ENCODE peak calls at places on chromosome 14, in five cellular contexts. T, C, J, X and O are unnamed samples.

GRCh38 chr14:78070344-78070743 is 99.8 kb upstream of the NRXN3 start:
- DNase-seq in T (no peak), C (no peak), J (no peak), X (no peak), O (no peak)

GRCh38 chr14:68594737-68595380 is 198.0 kb downstream of the ZFP36L1 start:
- DNase-seq in T (no peak), C (no peak), J (no peak), X (no peak), O (no peak)

GRCh38 chr14:77039285-77040058 is 11.0 kb upstream of the IRF2BPL start:
- DNase-seq in T (no peak), C (no peak), J (no peak), X (peak), O (no peak)

GRCh38 chr14:57009585-57010515 is 199.6 kb upstream of the OTX2 start:
- DNase-seq in T (peak), C (no peak), J (no peak), X (peak), O (no peak)

GRCh38 chr14:61655777-61656176 is 39.5 kb upstream of the HIF1A start:
- DNase-seq in T (no peak), C (no peak), J (no peak), X (no peak), O (no peak)

GRCh38 chr14:23727566-23728335 is 91.6 kb downstream of the DHRS2 start:
- DNase-seq in T (peak), C (no peak), J (no peak), X (peak), O (no peak)

GRCh38 chr14:51479584-51480305 is 172.0 kb upstream of the FRMD6 start:
- DNase-seq in T (peak), C (peak), J (no peak), X (no peak), O (no peak)

GRCh38 chr14:23522643-23523198 is 28.8 kb downstream of the ZFHX2 start:
- DNase-seq in T (no peak), C (no peak), J (no peak), X (no peak), O (no peak)

GRCh38 chr14:54920052-54920451 is 17.4 kb upstream of the GCH1 start:
- DNase-seq in T (no peak), C (no peak), J (peak), X (no peak), O (no peak)

GRCh38 chr14:64649383-64649998 is 54.7 kb upstream of the PLEKHG3 start:
- DNase-seq in T (peak), C (no peak), J (peak), X (no peak), O (no peak)

GRCh38 chr14:69629225-69630127 is 18.1 kb downstream of the SUSD6 start:
- DNase-seq in T (no peak), C (no peak), J (no peak), X (no peak), O (no peak)